ENCODE peak calls at places on chromosome 14, in six cellular contexts. One of them, this sample, is unnamed.

GRCh38 chr14:24323341-24323740 is 11.5 kb downstream of the ADCY4 start:
- DNase-seq in NB4: no peak
- DNase-seq in bronchial epithelial cell: no peak
- DNase-seq in HCT116: no peak
- DNase-seq in mucosa of descending colon: no peak
- DNase-seq in AG04449: no peak
- DNase-seq in this sample: no peak

GRCh38 chr14:59695198-59695597 is 118.6 kb upstream of the CCDC175 start:
- DNase-seq in HCT116: no peak
- DNase-seq in bronchial epithelial cell: peak
- DNase-seq in AG04449: no peak
- DNase-seq in NB4: no peak
- DNase-seq in mucosa of descending colon: no peak
- DNase-seq in this sample: no peak

GRCh38 chr14:32657081-32657480 is 281.6 kb upstream of the NPAS3 start:
- DNase-seq in AG04449: peak
- DNase-seq in NB4: peak
- DNase-seq in mucosa of descending colon: no peak
- DNase-seq in HCT116: no peak
- DNase-seq in bronchial epithelial cell: peak
- DNase-seq in this sample: no peak

GRCh38 chr14:38828183-38828877 is 274.7 kb downstream of the SEC23A start:
- DNase-seq in NB4: peak
- DNase-seq in AG04449: no peak
- DNase-seq in HCT116: no peak
- DNase-seq in mucosa of descending colon: no peak
- DNase-seq in bronchial epithelial cell: no peak
- DNase-seq in this sample: no peak

GRCh38 chr14:37019488-37019887 is 152.9 kb downstream of the SLC25A21 start:
- DNase-seq in mucosa of descending colon: no peak
- DNase-seq in NB4: peak
- DNase-seq in bronchial epithelial cell: no peak
- DNase-seq in HCT116: no peak
- DNase-seq in AG04449: no peak
- DNase-seq in this sample: no peak

GRCh38 chr14:34693228-34693939 is 21.0 kb downstream of the CFL2 start:
- DNase-seq in HCT116: peak
- DNase-seq in bronchial epithelial cell: peak
- DNase-seq in NB4: peak
- DNase-seq in AG04449: no peak
- DNase-seq in mucosa of descending colon: peak
- DNase-seq in this sample: no peak

GRCh38 chr14:90275820-90276219 is 19.5 kb downstream of the PSMC1 start:
- DNase-seq in AG04449: no peak
- DNase-seq in mucosa of descending colon: no peak
- DNase-seq in NB4: no peak
- DNase-seq in HCT116: no peak
- DNase-seq in bronchial epithelial cell: no peak
- DNase-seq in this sample: no peak

GRCh38 chr14:89418452-89418851 is 1.4 kb upstream of the FOXN3 start:
- DNase-seq in HCT116: no peak
- DNase-seq in NB4: peak
- DNase-seq in AG04449: no peak
- DNase-seq in mucosa of descending colon: no peak
- DNase-seq in bronchial epithelial cell: no peak
- DNase-seq in this sample: no peak

GRCh38 chr14:81222694-81223093 is 1.9 kb upstream of the GTF2A1 start:
- DNase-seq in HCT116: no peak
- DNase-seq in mucosa of descending colon: no peak
- DNase-seq in NB4: no peak
- DNase-seq in AG04449: no peak
- DNase-seq in bronchial epithelial cell: no peak
- DNase-seq in this sample: peak

GRCh38 chr14:57845802-57846531 is 19.9 kb downstream of the SLC35F4 start:
- DNase-seq in mucosa of descending colon: no peak
- DNase-seq in NB4: no peak
- DNase-seq in AG04449: no peak
- DNase-seq in HCT116: no peak
- DNase-seq in bronchial epithelial cell: no peak
- DNase-seq in this sample: no peak

GRCh38 chr14:24944800-24945199 is 105.1 kb downstream of the STXBP6 start:
- DNase-seq in HCT116: no peak
- DNase-seq in AG04449: no peak
- DNase-seq in mucosa of descending colon: no peak
- DNase-seq in bronchial epithelial cell: no peak
- DNase-seq in NB4: no peak
- DNase-seq in this sample: peak

GRCh38 chr14:105025429-105025828 is 4.5 kb upstream of the CDCA4 start:
- DNase-seq in bronchial epithelial cell: no peak
- DNase-seq in NB4: no peak
- DNase-seq in AG04449: no peak
- DNase-seq in mucosa of descending colon: no peak
- DNase-seq in HCT116: no peak
- DNase-seq in this sample: no peak

GRCh38 chr14:105026789-105027563 is 6.1 kb upstream of the CDCA4 start:
- DNase-seq in bronchial epithelial cell: peak
- DNase-seq in HCT116: peak
- DNase-seq in AG04449: no peak
- DNase-seq in mucosa of descending colon: no peak
- DNase-seq in NB4: no peak
- DNase-seq in this sample: peak

GRCh38 chr14:105028251-105028927 is 7.5 kb upstream of the CDCA4 start:
- DNase-seq in HCT116: no peak
- DNase-seq in AG04449: no peak
- DNase-seq in NB4: no peak
- DNase-seq in bronchial epithelial cell: no peak
- DNase-seq in mucosa of descending colon: no peak
- DNase-seq in this sample: peak

GRCh38 chr14:105023791-105024480 is 3.1 kb upstream of the CDCA4 start:
- DNase-seq in bronchial epithelial cell: peak
- DNase-seq in HCT116: peak
- DNase-seq in AG04449: no peak
- DNase-seq in mucosa of descending colon: no peak
- DNase-seq in NB4: no peak
- DNase-seq in this sample: no peak

DNA sequence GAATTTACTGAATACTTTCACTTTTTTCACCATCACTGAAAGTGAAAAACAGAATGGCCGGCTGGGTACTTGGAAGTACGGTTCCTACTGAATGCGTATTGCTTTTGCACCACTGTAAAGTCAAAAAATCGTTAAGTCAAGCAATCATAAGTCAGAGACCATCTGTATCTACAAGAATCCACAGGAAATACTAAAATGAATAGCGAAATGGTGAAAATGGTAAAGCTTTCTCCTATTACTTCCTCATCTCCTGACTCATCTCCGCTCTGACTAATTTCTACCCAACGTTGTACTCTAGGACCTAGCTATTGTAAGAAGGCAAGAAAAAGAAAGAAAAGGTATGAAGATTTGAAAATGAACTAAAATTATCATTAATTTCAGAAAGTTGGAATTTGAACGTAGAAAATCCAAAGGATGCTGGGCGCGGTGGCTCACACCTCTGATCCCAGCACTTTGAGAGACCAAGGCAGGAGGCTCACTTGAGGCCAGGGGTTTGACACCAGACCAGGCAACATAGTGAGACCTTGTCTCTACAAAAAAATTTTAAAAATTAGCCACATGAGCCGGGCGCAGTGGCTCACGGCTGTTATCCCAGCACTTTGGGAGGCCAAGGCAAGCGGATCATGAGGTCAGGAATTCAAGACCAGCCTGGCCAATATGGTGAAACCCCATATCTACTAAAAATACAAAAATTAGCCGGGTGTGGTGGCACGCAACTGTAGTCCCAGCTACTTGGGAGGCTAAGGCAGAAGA is 5.3 kb upstream of the CDCA4 start:
- DNase-seq in bronchial epithelial cell: peak
- DNase-seq in mucosa of descending colon: no peak
- DNase-seq in AG04449: no peak
- DNase-seq in HCT116: no peak
- DNase-seq in NB4: peak
- DNase-seq in this sample: no peak
- H3K4me3 ChIP-seq in bronchial epithelial cell: no peak
- H3K4me3 ChIP-seq in mucosa of descending colon: no peak
- H3K4me3 ChIP-seq in AG04449: no peak
- H3K4me3 ChIP-seq in HCT116: no peak
- H3K4me3 ChIP-seq in NB4: no peak
- H3K4me3 ChIP-seq in this sample: no peak

GRCh38 chr14:64799555-64799954 is 80.2 kb downstream of the SPTB start:
- DNase-seq in HCT116: no peak
- DNase-seq in bronchial epithelial cell: no peak
- DNase-seq in NB4: no peak
- DNase-seq in mucosa of descending colon: no peak
- DNase-seq in AG04449: no peak
- DNase-seq in this sample: no peak

GRCh38 chr14:64804754-64805260 is 74.9 kb downstream of the SPTB start:
- DNase-seq in mucosa of descending colon: no peak
- DNase-seq in bronchial epithelial cell: no peak
- DNase-seq in HCT116: no peak
- DNase-seq in NB4: no peak
- DNase-seq in AG04449: no peak
- DNase-seq in this sample: no peak

GRCh38 chr14:64801046-64801445 is 78.7 kb downstream of the SPTB start:
- DNase-seq in bronchial epithelial cell: no peak
- DNase-seq in NB4: no peak
- DNase-seq in mucosa of descending colon: no peak
- DNase-seq in AG04449: no peak
- DNase-seq in HCT116: no peak
- DNase-seq in this sample: no peak

GRCh38 chr14:64800000-64800399 is 79.7 kb downstream of the SPTB start:
- DNase-seq in AG04449: no peak
- DNase-seq in bronchial epithelial cell: peak
- DNase-seq in NB4: peak
- DNase-seq in mucosa of descending colon: no peak
- DNase-seq in HCT116: peak
- DNase-seq in this sample: peak

DNA sequence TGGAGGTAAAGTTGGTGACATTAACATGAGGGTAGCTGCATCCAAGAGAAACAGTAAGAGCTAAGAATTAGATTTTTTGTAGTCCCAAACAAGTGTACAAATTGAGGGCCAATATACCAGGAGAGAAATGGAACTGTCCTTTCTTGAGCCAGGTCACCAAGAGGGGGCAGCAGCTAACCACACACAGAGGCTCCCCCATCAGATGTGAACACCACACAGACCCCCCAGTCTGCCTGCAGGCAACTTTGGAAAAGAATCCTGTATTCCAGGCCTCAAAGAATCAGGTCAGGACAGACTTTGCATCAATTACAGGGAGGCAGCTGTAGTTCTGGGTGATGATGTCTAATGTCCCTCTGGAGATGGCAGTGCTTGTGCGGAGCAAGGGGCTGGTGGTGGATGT is 77.9 kb downstream of the SPTB start:
- DNase-seq in mucosa of descending colon: no peak
- DNase-seq in HCT116: no peak
- DNase-seq in bronchial epithelial cell: no peak
- DNase-seq in AG04449: no peak
- DNase-seq in NB4: peak
- DNase-seq in this sample: no peak
- TF ChIP-seq CTCF in mucosa of descending colon: no peak
- TF ChIP-seq CTCF in HCT116: peak
- TF ChIP-seq CTCF in bronchial epithelial cell: peak
- TF ChIP-seq CTCF in AG04449: peak
- TF ChIP-seq CTCF in NB4: peak
- TF ChIP-seq CTCF in this sample: peak

GRCh38 chr14:69572634-69573135 is 2.0 kb downstream of the CCDC177 start:
- DNase-seq in NB4: no peak
- DNase-seq in AG04449: no peak
- DNase-seq in bronchial epithelial cell: no peak
- DNase-seq in HCT116: no peak
- DNase-seq in mucosa of descending colon: no peak
- DNase-seq in this sample: no peak

GRCh38 chr14:69571449-69571878 is 3.2 kb downstream of the CCDC177 start:
- DNase-seq in mucosa of descending colon: no peak
- DNase-seq in NB4: no peak
- DNase-seq in bronchial epithelial cell: no peak
- DNase-seq in AG04449: no peak
- DNase-seq in HCT116: no peak
- DNase-seq in this sample: no peak

GRCh38 chr14:69573205-69573840 is 1.3 kb downstream of the CCDC177 start:
- DNase-seq in bronchial epithelial cell: no peak
- DNase-seq in HCT116: no peak
- DNase-seq in AG04449: no peak
- DNase-seq in NB4: no peak
- DNase-seq in mucosa of descending colon: no peak
- DNase-seq in this sample: no peak

GRCh38 chr14:69570836-69571330 is 3.8 kb downstream of the CCDC177 start:
- DNase-seq in AG04449: no peak
- DNase-seq in bronchial epithelial cell: no peak
- DNase-seq in NB4: no peak
- DNase-seq in mucosa of descending colon: no peak
- DNase-seq in HCT116: no peak
- DNase-seq in this sample: no peak

DNA sequence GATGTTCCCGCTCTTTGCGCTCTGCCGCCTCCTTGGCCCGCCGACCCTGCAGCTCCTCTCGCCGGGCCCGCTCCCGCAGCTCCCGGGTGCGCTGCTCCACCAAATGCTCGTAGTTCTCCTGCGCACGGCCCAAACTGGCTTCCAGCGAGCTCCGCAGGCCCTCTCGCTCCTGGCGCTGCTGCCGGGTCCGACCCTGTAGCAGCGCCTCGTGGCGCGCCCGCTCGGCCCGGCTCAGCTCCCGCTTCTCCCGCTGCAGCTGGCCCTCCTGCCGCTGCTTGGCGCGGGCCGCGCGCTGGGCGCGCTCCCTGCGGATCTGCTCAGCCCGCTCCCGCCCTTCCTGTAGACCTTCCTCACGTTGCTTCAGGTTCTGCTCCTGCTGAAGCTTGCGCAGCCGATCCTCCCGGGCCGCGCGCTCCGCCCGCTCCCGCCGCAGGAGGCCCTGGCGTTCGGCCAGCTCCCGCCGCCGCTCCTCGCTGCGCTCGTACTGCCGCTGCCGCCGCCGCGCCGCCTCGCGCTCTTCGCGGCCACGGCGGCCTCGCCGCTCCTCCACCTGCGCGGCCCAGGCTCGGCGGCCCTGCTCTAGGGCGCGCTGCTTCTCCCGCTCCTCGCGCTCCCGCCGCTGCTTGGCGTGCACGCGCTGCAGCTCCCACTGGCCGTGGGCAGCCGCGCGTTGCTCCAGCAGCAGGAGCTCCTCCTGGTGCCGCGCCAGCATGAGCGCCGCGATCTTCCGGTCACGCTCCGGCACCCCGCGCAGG is 2.6 kb downstream of the CCDC177 start:
- DNase-seq in NB4: peak
- DNase-seq in mucosa of descending colon: no peak
- DNase-seq in bronchial epithelial cell: peak
- DNase-seq in HCT116: no peak
- DNase-seq in AG04449: no peak
- DNase-seq in this sample: peak
- H3K4me3 ChIP-seq in NB4: no peak
- H3K4me3 ChIP-seq in mucosa of descending colon: no peak
- H3K4me3 ChIP-seq in bronchial epithelial cell: peak
- H3K4me3 ChIP-seq in HCT116: no peak
- H3K4me3 ChIP-seq in AG04449: peak
- H3K4me3 ChIP-seq in this sample: peak

DNA sequence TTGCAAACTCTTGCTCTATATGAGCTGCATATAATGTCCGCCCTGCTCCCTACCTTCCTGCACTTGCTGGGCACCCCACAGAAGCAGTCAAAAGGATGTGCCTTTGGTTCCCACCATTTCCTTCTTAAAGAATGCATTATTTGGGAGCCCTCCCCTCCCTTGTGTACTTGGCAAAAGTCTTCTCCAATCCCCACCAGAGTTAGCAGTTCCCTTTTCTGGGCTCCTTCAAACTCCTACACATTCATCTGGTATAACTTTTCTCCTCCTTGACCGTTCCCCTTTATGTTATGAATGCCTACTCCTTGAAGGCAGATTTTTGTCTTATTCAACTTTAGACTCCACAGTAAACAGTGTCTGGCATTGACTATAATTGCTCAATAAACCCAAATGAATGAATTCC is 27.8 kb downstream of the AREL1 start:
- DNase-seq in mucosa of descending colon: no peak
- DNase-seq in bronchial epithelial cell: no peak
- DNase-seq in AG04449: no peak
- DNase-seq in HCT116: no peak
- DNase-seq in NB4: peak
- DNase-seq in this sample: no peak
- TF ChIP-seq CTCF in mucosa of descending colon: no peak
- TF ChIP-seq CTCF in bronchial epithelial cell: no peak
- TF ChIP-seq CTCF in AG04449: no peak
- TF ChIP-seq CTCF in HCT116: no peak
- TF ChIP-seq CTCF in NB4: no peak
- TF ChIP-seq CTCF in this sample: no peak

This sample was measured in LNCaP clone FGC.